ENCODE peak calls at places on chromosomes 16 and 17, in eight cellular contexts. X, F, D, U, H, Q, C and K are unnamed samples.

GRCh38 chr16:15829460-15829859 is 27.4 kb downstream of the MYH11 start:
- DNase-seq in X (no peak), F (peak; percentile 68), D (no peak), U (no peak), H (peak; percentile 64), Q (no peak), C (no peak), K (no peak)

GRCh38 chr17:50107790-50108414 is 12.8 kb downstream of the PDK2 start:
- DNase-seq in X (no peak), F (no peak), D (peak; percentile 91), U (no peak), H (no peak), Q (no peak), C (no peak), K (no peak)

GRCh38 chr16:85965125-85965524 is 66.2 kb downstream of the IRF8 start:
- DNase-seq in X (peak; percentile 64), F (no peak), D (no peak), U (no peak), H (no peak), Q (no peak), C (no peak), K (no peak)

GRCh38 chr17:58537266-58537665 is 22.8 kb upstream of the MTMR4 start:
- DNase-seq in X (no peak), F (no peak), D (no peak), U (no peak), H (no peak), Q (no peak), C (no peak), K (no peak)

GRCh38 chr16:31819386-31819785 is 54.2 kb upstream of the ZNF267 start:
- DNase-seq in X (no peak), F (no peak), D (no peak), U (no peak), H (no peak), Q (peak; percentile 77), C (no peak), K (no peak)

GRCh38 chr17:61366715-61367413 is 32.8 kb upstream of the TBX2 start:
- DNase-seq in X (no peak), F (no peak), D (no peak), U (no peak), H (no peak), Q (no peak), C (no peak), K (no peak)

GRCh38 chr17:20092973-20093626 is 83.9 kb downstream of the SPECC1 start:
- DNase-seq in X (no peak), F (no peak), D (no peak), U (no peak), H (no peak), Q (no peak), C (no peak), K (no peak)

GRCh38 chr17:57927048-57927723 is 28.0 kb downstream of the CUEDC1 start:
- DNase-seq in X (no peak), F (peak; percentile 65), D (peak; percentile 47), U (no peak), H (no peak), Q (no peak), C (no peak), K (no peak)

GRCh38 chr16:77273815-77274214 is 74.6 kb downstream of the SYCE1L start:
- DNase-seq in X (no peak), F (no peak), D (no peak), U (no peak), H (no peak), Q (no peak), C (no peak), K (no peak)

GRCh38 chr16:66226762-66227161 is 139.7 kb upstream of the CDH5 start:
- DNase-seq in X (no peak), F (no peak), D (no peak), U (no peak), H (peak; percentile 19), Q (no peak), C (no peak), K (no peak)

GRCh38 chr16:12600536-12601256 is 203.0 kb downstream of the CPPED1 start:
- DNase-seq in X (no peak), F (no peak), D (no peak), U (no peak), H (no peak), Q (no peak), C (no peak), K (no peak)

GRCh38 chr16:50469744-50470301 is 78.4 kb upstream of the NKD1 start:
- DNase-seq in X (no peak), F (no peak), D (no peak), U (peak; percentile 63), H (peak; percentile 37), Q (no peak), C (peak; percentile 41), K (no peak)

GRCh38 chr16:27225536-27226360 is 22.4 kb downstream of the KDM8 start:
- DNase-seq in X (no peak), F (no peak), D (no peak), U (no peak), H (no peak), Q (peak; percentile 58), C (no peak), K (no peak)

GRCh38 chr16:67541391-67542263 is 13.0 kb downstream of the RIPOR1 start:
- DNase-seq in X (no peak), F (no peak), D (peak; percentile 61), U (no peak), H (no peak), Q (no peak), C (no peak), K (no peak)

GRCh38 chr16:10828851-10829331 is 10.3 kb upstream of the TVP23A start:
- DNase-seq in X (no peak), F (peak; percentile 97), D (peak; percentile 66), U (no peak), H (peak; percentile 93), Q (peak; percentile 94), C (no peak), K (no peak)

GRCh38 chr17:31321481-31321880 is at the start of gene EVI2A:
- DNase-seq in X (peak; percentile 59), F (peak; percentile 83), D (no peak), U (no peak), H (no peak), Q (no peak), C (no peak), K (peak; percentile 54)

DNA sequence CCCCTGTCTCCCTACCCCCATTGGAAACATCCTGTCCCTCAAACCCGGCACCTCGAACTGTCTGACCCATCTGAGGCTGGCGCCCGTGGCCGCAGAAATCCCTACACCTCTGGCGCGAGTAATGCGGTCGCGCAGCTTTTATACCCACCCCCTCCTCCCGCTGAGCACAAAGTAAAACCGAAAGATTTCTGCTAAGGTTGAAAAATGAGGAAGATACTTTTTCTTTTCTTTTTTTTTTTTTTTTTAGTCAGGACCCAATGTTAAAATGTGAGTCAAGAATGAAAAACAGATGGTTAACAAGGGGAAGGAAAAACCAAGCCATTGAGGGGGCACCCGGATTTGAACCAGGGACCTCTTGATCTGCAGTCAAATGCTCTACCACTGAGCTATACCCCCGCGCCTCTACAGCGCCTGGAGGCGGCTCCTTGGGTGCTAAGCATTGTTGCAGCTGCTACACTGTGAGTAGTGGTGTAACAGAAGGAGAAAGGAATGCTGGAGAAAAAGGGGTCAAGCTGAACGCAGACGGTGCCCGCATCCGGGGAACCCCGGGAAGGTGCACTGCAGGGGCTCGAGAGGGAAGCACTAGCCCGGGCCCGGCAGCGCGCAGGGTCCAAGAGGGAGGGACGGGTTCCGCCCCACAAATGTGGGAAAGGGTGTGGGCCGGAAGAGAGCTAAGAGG is 751 bp upstream of the LASP1 start:
- DNase-seq in X (peak; percentile 79), F (peak; percentile 91), D (peak; percentile 85), U (peak; percentile 97), H (peak; percentile 95), Q (peak; percentile 91), C (peak; percentile 92), K (peak; percentile 88)
- TF ChIP-seq CTCF in X (peak; percentile 21), F (peak; percentile 32), D (peak; percentile 64), U (no peak), H (no peak), Q (no peak), C (no peak), K (no peak)

DNA sequence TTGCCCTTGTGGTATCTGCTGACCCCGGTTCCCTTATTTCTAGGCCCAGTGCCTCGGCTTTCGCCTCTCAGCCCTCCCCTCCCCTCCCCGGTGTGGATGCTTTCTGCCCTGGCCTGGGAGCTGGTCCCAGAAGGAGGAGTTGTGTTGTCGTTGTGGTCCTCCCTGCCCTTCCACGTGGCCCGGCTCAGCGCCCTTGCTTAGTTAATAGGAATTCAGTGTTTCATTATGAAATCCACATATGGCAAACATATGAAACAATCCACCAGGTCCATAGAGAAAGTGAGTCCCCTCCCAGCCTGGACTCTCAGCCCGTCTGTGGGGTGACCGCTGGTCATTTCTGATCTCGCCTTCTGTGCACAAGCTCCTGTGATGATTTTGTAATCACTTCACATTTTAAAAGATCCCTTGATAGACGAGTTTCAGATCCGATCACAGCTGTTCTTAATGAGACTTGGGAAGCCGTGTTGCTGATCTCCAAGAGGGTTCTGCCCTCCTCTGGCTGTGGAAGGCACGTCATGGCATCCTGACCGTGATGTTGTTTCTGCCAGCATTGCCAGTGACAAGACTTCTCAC is 112.1 kb downstream of the BANP start:
- DNase-seq in X (no peak), F (peak; percentile 57), D (no peak), U (no peak), H (peak; percentile 86), Q (peak; percentile 70), C (no peak), K (no peak)
- TF ChIP-seq CTCF in X (no peak), F (peak; percentile 23), D (no peak), U (no peak), H (peak; percentile 14), Q (no peak), C (no peak), K (no peak)

DNA sequence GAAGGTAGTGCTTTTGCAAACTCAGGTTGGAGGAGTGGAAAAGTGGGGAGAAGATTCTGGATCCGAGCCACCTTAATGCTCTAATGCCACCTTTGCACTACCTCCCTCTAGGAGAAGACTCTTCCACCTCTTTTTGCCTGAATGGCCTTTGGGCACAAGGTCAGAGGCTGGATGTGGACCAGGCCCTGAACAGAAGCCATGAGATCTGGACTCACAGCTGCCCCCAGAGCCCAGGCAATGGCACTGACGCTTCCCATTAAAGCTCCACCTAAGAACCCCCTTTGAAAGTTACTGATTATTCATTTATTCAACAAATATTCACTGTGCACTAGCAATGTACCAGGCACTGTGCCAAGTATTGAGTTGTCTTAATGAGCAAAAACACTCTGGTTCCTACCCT is 3.2 kb downstream of the SHBG start:
- DNase-seq in X (peak; percentile 4), F (no peak), D (no peak), U (no peak), H (no peak), Q (no peak), C (no peak), K (no peak)
- TF ChIP-seq CTCF in X (no peak), F (no peak), D (no peak), U (no peak), H (no peak), Q (no peak), C (no peak), K (no peak)

DNA sequence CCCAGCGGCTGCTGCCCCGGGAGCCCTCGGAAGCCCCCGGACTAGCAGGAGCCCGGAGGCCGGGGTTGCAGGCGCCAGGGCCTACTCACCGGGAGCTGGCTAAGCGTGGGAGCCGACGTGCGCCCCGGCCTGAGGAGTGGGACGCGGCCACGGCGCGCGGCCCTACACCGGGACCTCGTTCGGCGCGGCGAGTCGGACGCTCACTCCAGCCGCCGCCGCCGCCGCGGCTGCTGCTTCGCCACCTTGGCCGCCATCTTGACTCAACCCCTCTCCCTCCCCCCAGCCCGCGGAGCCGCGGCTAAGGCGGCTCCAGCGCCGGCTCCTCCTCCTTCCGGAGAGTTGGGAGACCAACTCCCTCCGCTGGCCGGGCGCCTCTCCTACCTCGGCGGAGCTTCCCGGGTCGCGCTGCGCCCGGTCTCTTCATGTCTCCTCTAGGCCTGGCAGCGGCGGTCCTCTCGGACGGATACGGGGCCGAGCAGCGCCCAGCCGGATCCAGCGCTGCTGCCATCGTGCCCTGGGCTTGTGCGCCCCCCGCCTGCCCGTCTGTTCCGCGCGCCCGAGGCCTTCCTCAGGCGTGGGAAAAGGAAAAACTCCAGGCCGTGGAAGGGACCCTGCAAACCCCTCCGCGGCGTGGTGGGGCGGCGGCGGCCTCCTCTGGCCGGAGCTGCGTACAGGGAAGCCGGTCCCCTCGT is at the start of gene NCOR1:
- DNase-seq in X (peak; percentile 91), F (peak; percentile 94), D (peak; percentile 86), U (peak; percentile 86), H (peak; percentile 93), Q (peak; percentile 100), C (peak; percentile 96), K (peak; percentile 81)
- TF ChIP-seq CTCF in X (peak; percentile 27), F (peak; percentile 30), D (peak; percentile 26), U (peak; percentile 44), H (no peak), Q (peak; percentile 22), C (no peak), K (peak; percentile 20)